ENCODE peak calls at places on chromosomes 7 and 10, in five cellular contexts. C is CD14-positive monocyte, P is nephron progenitor cell, V is AG09309, T is HepG2. H is an unnamed sample.

GRCh38 chr10:101061814-101062230 is at the start of gene KAZALD1:
- DNase-seq in C (no peak), P (peak), V (no peak), T (no peak), H (no peak)

GRCh38 chr10:58104419-58104818 is 163.3 kb downstream of the IPMK start:
- DNase-seq in C (no peak), P (no peak), V (no peak), T (no peak), H (no peak)

GRCh38 chr10:125102216-125102615 is 58.1 kb downstream of the CTBP2 start:
- DNase-seq in C (no peak), P (no peak), V (peak), T (peak), H (peak)

GRCh38 chr10:113132651-113133088 is 182.6 kb downstream of the TCF7L2 start:
- DNase-seq in C (no peak), P (peak), V (no peak), T (no peak), H (no peak)

GRCh38 chr7:150742286-150742968 is 5.2 kb downstream of the GIMAP5 start:
- DNase-seq in C (no peak), P (no peak), V (no peak), T (no peak), H (no peak)

GRCh38 chr10:118692911-118693310 is 61.9 kb downstream of the CACUL1 start:
- DNase-seq in C (no peak), P (no peak), V (peak), T (no peak), H (no peak)

GRCh38 chr7:83876593-83876992 is 227.7 kb upstream of the SEMA3E start:
- DNase-seq in C (no peak), P (no peak), V (no peak), T (no peak), H (no peak)

GRCh38 chr10:24900888-24901685 is 51.3 kb downstream of the PRTFDC1 start:
- DNase-seq in C (no peak), P (no peak), V (no peak), T (no peak), H (no peak)

GRCh38 chr10:114103286-114103685 is 59.6 kb downstream of the ADRB1 start:
- DNase-seq in C (no peak), P (no peak), V (peak), T (peak), H (no peak)

GRCh38 chr10:14454629-14455028 is 123.9 kb upstream of the FRMD4A start:
- DNase-seq in C (no peak), P (no peak), V (no peak), T (no peak), H (no peak)

GRCh38 chr7:111082351-111082750 is 8.6 kb upstream of the LRRN3 start:
- DNase-seq in C (no peak), P (no peak), V (peak), T (no peak), H (no peak)

GRCh38 chr7:47536705-47537611 is 45.0 kb downstream of the TNS3 start:
- DNase-seq in C (no peak), P (peak), V (peak), T (no peak), H (peak)

GRCh38 chr10:50326757-50327701 is 75.7 kb upstream of the ASAH2 start:
- DNase-seq in C (no peak), P (no peak), V (peak), T (no peak), H (no peak)

GRCh38 chr7:133081119-133081604 is 728 bp downstream of the CHCHD3 start:
- DNase-seq in C (no peak), P (peak), V (no peak), T (peak), H (no peak)

GRCh38 chr10:314871-315270 is 179.6 kb downstream of the ZMYND11 start:
- DNase-seq in C (no peak), P (no peak), V (no peak), T (no peak), H (no peak)

GRCh38 chr10:129771576-129772471 is 192.2 kb downstream of the EBF3 start:
- DNase-seq in C (no peak), P (no peak), V (no peak), T (no peak), H (peak)

GRCh38 chr7:12092499-12093130 is 118.5 kb upstream of the TMEM106B start:
- DNase-seq in C (no peak), P (no peak), V (no peak), T (no peak), H (no peak)

GRCh38 chr7:113582471-113582870 is 336.3 kb downstream of the PPP1R3A start:
- DNase-seq in C (no peak), P (no peak), V (no peak), T (no peak), H (no peak)

GRCh38 chr7:5424689-5425506 is 1.3 kb upstream of the TNRC18 start:
- DNase-seq in C (no peak), P (peak), V (no peak), T (peak), H (no peak)

GRCh38 chr7:118153551-118154177 is 30.3 kb upstream of the LSM8 start:
- DNase-seq in C (no peak), P (peak), V (no peak), T (peak), H (no peak)

GRCh38 chr10:43712821-43713584 is 64.3 kb upstream of the ZNF32 start:
- DNase-seq in C (no peak), P (no peak), V (no peak), T (no peak), H (no peak)

GRCh38 chr7:129919492-129919891 is 33.3 kb downstream of the UBE2H start:
- DNase-seq in C (no peak), P (no peak), V (no peak), T (peak), H (no peak)

GRCh38 chr7:70734436-70734835 is 397.5 kb upstream of the GALNT17 start:
- DNase-seq in C (no peak), P (no peak), V (peak), T (no peak), H (no peak)

GRCh38 chr7:131105294-131105802 is 222.3 kb upstream of the MKLN1 start:
- DNase-seq in C (no peak), P (no peak), V (no peak), T (no peak), H (no peak)

GRCh38 chr7:106217089-106217542 is 67.7 kb downstream of the NAMPT start:
- DNase-seq in C (no peak), P (no peak), V (no peak), T (no peak), H (peak)

GRCh38 chr10:132503581-132504421 is 33.8 kb upstream of the INPP5A start:
- DNase-seq in C (no peak), P (no peak), V (no peak), T (no peak), H (peak)

GRCh38 chr10:58513189-58514101 is 773 bp downstream of the BICC1 start:
- DNase-seq in C (no peak), P (peak), V (peak), T (no peak), H (peak)

GRCh38 chr10:98262571-98262970 is 5.4 kb downstream of the LOXL4 start:
- DNase-seq in C (no peak), P (no peak), V (no peak), T (no peak), H (peak)

GRCh38 chr7:148607151-148607661 is 16.6 kb downstream of the C7orf33 start:
- DNase-seq in C (no peak), P (no peak), V (no peak), T (no peak), H (no peak)

GRCh38 chr10:75512534-75512933 is 81.1 kb downstream of the LRMDA start:
- DNase-seq in C (no peak), P (peak), V (no peak), T (no peak), H (no peak)

GRCh38 chr10:4807803-4808507 is 18.1 kb upstream of the AKR1E2 start:
- DNase-seq in C (no peak), P (no peak), V (peak), T (peak), H (no peak)

GRCh38 chr10:12902135-12902572 is 99.4 kb downstream of the CCDC3 start:
- DNase-seq in C (no peak), P (peak), V (peak), T (peak), H (no peak)

GRCh38 chr7:5670173-5670933 is 111.1 kb downstream of the RNF216 start:
- DNase-seq in C (peak), P (no peak), V (no peak), T (peak), H (no peak)

GRCh38 chr7:137989590-137989989 is 12.3 kb downstream of the CREB3L2 start:
- DNase-seq in C (no peak), P (no peak), V (no peak), T (no peak), H (no peak)

GRCh38 chr7:16023046-16023445 is 336.6 kb upstream of the MEOX2 start:
- DNase-seq in C (no peak), P (no peak), V (no peak), T (no peak), H (no peak)

GRCh38 chr10:67144554-67144953 is 218.7 kb downstream of the LRRTM3 start:
- DNase-seq in C (no peak), P (no peak), V (no peak), T (no peak), H (no peak)

GRCh38 chr10:43046288-43046991 is 30.4 kb upstream of the RET start:
- DNase-seq in C (peak), P (peak), V (no peak), T (no peak), H (peak)

GRCh38 chr7:105924950-105925349 is 38.1 kb upstream of the CDHR3 start:
- DNase-seq in C (no peak), P (no peak), V (no peak), T (no peak), H (no peak)

GRCh38 chr7:5282464-5283316 is at the start of gene SLC29A4:
- DNase-seq in C (no peak), P (peak), V (no peak), T (no peak), H (no peak)

GRCh38 chr10:121618906-121619305 is 20.7 kb upstream of the FGFR2 start:
- DNase-seq in C (no peak), P (no peak), V (no peak), T (no peak), H (peak)

GRCh38 chr10:121628859-121629258 is 30.6 kb upstream of the FGFR2 start:
- DNase-seq in C (no peak), P (no peak), V (no peak), T (no peak), H (no peak)

GRCh38 chr10:121627810-121628209 is 29.6 kb upstream of the FGFR2 start:
- DNase-seq in C (no peak), P (no peak), V (peak), T (no peak), H (no peak)

GRCh38 chr10:121624778-121625330 is 26.6 kb upstream of the FGFR2 start:
- DNase-seq in C (no peak), P (no peak), V (no peak), T (no peak), H (no peak)
- TF ChIP-seq CTCF in C (no peak), P (no peak), V (no peak), T (no peak), H (no peak)

GRCh38 chr10:127492607-127493250 is 56.4 kb upstream of the NPS start:
- DNase-seq in C (no peak), P (no peak), V (no peak), T (no peak), H (no peak)
- TF ChIP-seq CTCF in C (no peak), P (no peak), V (peak), T (peak), H (no peak)

GRCh38 chr10:88870101-88870500 is 9.9 kb upstream of the STAMBPL1 start:
- DNase-seq in C (no peak), P (no peak), V (no peak), T (no peak), H (no peak)

GRCh38 chr10:88866454-88866853 is 13.6 kb upstream of the STAMBPL1 start:
- DNase-seq in C (no peak), P (no peak), V (no peak), T (no peak), H (no peak)

GRCh38 chr10:88865281-88865876 is 13.7 kb upstream of the ANKRD22 start:
- DNase-seq in C (no peak), P (no peak), V (no peak), T (no peak), H (no peak)
- TF ChIP-seq CTCF in C (peak), P (no peak), V (peak), T (no peak), H (no peak)

DNA sequence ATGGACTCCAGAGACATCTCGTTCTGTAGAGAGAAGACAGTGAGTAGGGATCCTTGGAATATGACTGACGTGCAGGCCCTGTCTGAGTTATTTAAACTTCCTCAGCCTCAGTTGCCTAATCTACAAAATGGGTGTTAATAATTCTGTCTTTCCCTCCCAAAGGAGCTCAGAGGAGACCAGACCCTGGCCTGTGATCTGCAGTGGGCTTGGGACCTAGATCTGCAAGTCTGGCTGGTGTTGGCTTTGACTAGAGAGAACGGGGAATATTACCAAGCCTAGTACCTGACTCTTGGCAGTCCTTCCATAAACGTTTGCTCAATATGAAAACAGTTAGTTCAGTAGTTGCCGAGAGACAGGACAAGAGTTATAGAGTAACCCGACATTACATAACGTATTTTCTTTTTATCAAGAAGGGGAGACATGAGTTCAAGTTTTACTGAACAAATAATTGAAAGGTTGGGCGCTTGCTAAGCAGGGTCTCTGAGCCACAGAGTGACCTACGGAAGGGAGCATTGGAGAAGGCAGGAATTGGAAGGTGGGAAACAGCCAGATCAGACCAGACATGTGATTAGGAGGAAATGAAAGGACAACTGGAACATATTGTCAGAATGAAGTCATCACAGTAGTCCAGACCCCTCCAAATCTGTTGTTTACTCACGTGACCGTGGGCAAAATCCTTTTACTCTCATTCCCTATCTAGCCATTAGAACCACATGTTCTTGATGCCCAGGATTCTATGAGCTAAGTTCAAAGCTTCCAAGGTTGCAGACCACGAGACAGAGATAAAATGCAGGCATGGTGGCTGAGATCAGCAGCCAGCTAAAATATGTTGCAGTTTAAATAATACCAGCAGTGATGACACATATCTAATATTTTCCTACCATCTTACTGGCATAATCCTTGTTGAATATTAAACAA is 10.9 kb upstream of the CYP3A4 start:
- DNase-seq in C (no peak), P (no peak), V (no peak), T (peak), H (no peak)
- TF ChIP-seq CTCF in C (no peak), P (no peak), V (no peak), T (no peak), H (no peak)

DNA sequence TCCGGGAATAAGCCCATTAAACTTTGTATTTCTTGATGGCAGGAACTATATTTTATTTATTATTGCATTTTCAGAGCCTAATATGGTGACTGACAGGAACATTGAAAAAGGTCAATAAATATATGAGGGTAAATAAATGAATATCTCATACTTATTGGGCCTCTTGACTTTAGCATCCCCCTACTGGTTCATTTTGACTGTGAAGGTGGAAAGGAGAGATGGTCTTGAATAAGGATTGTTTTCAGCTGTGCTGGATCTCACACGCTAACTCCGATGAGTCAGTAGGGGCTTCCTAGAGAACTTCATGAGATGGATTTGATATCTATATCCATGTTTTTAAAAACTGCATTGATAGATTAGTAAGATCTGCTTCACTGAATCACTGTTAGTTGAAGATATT is 1026.0 kb downstream of the REEP3 start:
- DNase-seq in C (no peak), P (no peak), V (no peak), T (no peak), H (no peak)
- TF ChIP-seq CTCF in C (no peak), P (no peak), V (no peak), T (no peak), H (no peak)

DNA sequence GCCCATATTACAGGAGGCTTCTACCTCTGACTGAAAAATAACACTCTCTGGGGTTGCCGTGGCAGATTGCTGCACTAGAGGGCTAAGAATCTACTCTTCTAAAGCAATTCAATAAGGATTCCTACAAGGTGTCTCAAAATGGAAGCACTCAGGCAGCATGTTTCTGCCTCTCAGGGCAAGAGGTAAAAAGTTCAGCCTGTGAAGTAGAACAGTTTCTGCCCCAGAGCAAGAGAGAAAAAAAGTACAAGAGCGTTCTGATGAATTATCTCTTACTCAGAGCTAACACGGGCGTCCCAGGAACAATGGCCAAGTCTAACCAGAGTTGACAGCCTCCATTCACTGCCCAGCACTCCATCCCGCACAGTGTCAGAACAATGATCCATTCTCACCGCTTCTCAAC is 71.3 kb upstream of the TES start:
- DNase-seq in C (no peak), P (no peak), V (no peak), T (peak), H (no peak)
- TF ChIP-seq CTCF in C (no peak), P (no peak), V (no peak), T (no peak), H (no peak)

GRCh38 chr10:69515699-69516547 is 57.3 kb downstream of the NEUROG3 start:
- DNase-seq in C (no peak), P (peak), V (peak), T (peak), H (no peak)

GRCh38 chr10:69517271-69517848 is 55.9 kb downstream of the NEUROG3 start:
- DNase-seq in C (no peak), P (no peak), V (no peak), T (no peak), H (no peak)

GRCh38 chr10:69516548-69517195 is 56.5 kb downstream of the NEUROG3 start:
- DNase-seq in C (no peak), P (no peak), V (no peak), T (no peak), H (no peak)

GRCh38 chr10:69512901-69513300 is 60.3 kb downstream of the NEUROG3 start:
- DNase-seq in C (no peak), P (no peak), V (no peak), T (no peak), H (no peak)

DNA sequence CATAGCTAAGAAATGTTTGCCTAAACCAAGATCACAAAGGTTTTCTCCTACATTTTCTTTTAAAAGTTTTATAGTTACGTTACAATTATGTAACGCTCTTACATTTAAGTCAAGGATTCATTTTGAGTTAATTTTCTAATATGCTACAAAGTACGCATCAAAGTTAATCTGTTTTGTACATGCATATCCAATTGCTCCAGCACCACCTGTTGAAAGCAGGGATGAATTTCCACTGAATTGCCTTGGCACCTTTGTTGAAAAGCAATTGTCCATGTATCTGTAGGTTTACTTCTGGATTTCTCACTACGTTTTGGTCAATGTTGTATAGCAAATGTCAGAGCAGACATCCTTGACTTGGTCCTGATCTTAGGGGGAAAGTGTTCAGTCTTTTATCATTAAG is 59.6 kb downstream of the NEUROG3 start:
- DNase-seq in C (no peak), P (no peak), V (no peak), T (no peak), H (no peak)
- TF ChIP-seq CTCF in C (no peak), P (no peak), V (no peak), T (no peak), H (no peak)